ENCODE peak calls at places on chromosomes 13 and 19, in six cellular contexts. H is stimulated activated CD8-positive, alpha-beta memory T cell treated with anti-CD3 and anti-CD28 coated beads, Interleukin-7, amount 100 ng/mL, for 1 hour; Q is epithelial cell of proximal tubule; N is activated CD4-positive, alpha-beta T cell treated with anti-CD3 and anti-CD28 coated beads for 24 hours; U is epithelial cell of esophagus; G is ureter. F is an unnamed sample.

GRCh38 chr13:110116072-110116487 is 190.9 kb downstream of the COL4A1 start:
- DNase-seq in H (peak), Q (no peak), N (peak), U (peak), G (peak), F (peak)

GRCh38 chr19:1266818-1267440 is 2.2 kb upstream of the CIRBP start:
- DNase-seq in H (no peak), Q (no peak), N (peak), U (peak), G (peak), F (no peak)

GRCh38 chr19:30052122-30053075 is 110.4 kb downstream of the URI1 start:
- DNase-seq in H (no peak), Q (no peak), N (no peak), U (no peak), G (no peak), F (no peak)

GRCh38 chr13:80036845-80037504 is 304.0 kb downstream of the SPRY2 start:
- DNase-seq in H (no peak), Q (no peak), N (no peak), U (no peak), G (no peak), F (no peak)

GRCh38 chr13:28059214-28059613 is 41.2 kb downstream of the FLT3 start:
- DNase-seq in H (no peak), Q (no peak), N (peak), U (peak), G (no peak), F (no peak)

GRCh38 chr13:50403311-50403710 is 388.1 kb downstream of the KCNRG start:
- DNase-seq in H (no peak), Q (no peak), N (no peak), U (peak), G (no peak), F (no peak)

GRCh38 chr19:47716270-47716937 is 3.2 kb downstream of the EHD2 start:
- DNase-seq in H (no peak), Q (no peak), N (no peak), U (no peak), G (no peak), F (no peak)

GRCh38 chr13:91172160-91172559 is 175.3 kb upstream of the MIR17HG start:
- DNase-seq in H (no peak), Q (no peak), N (no peak), U (no peak), G (no peak), F (no peak)

GRCh38 chr13:44300895-44301638 is 72.6 kb upstream of the SERP2 start:
- DNase-seq in H (no peak), Q (peak), N (no peak), U (peak), G (peak), F (peak)

GRCh38 chr13:75170321-75170720 is 311.6 kb downstream of the TBC1D4 start:
- DNase-seq in H (no peak), Q (no peak), N (no peak), U (no peak), G (no peak), F (no peak)

GRCh38 chr19:39403331-39404312 is 3.0 kb upstream of the ZFP36 start:
- DNase-seq in H (peak), Q (peak), N (peak), U (peak), G (peak), F (no peak)

GRCh38 chr19:44845286-44845611 is 848 bp upstream of the NECTIN2 start:
- DNase-seq in H (no peak), Q (no peak), N (no peak), U (no peak), G (no peak), F (no peak)

GRCh38 chr13:21997726-21998125 is 326.9 kb downstream of the FGF9 start:
- DNase-seq in H (no peak), Q (no peak), N (no peak), U (no peak), G (no peak), F (no peak)

GRCh38 chr13:30191491-30192100 is 115.8 kb downstream of the KATNAL1 start:
- DNase-seq in H (no peak), Q (no peak), N (no peak), U (peak), G (no peak), F (no peak)

GRCh38 chr13:34750078-34750703 is 191.9 kb upstream of the NBEA start:
- DNase-seq in H (no peak), Q (no peak), N (no peak), U (no peak), G (no peak), F (no peak)

GRCh38 chr13:106349080-106349841 is 186.2 kb downstream of the EFNB2 start:
- DNase-seq in H (no peak), Q (no peak), N (no peak), U (peak), G (no peak), F (no peak)

GRCh38 chr19:17246681-17247425 is 1.1 kb upstream of the NR2F6 start:
- DNase-seq in H (no peak), Q (no peak), N (no peak), U (peak), G (no peak), F (no peak)

GRCh38 chr13:41007359-41008118 is 11.6 kb downstream of the ELF1 start:
- DNase-seq in H (no peak), Q (no peak), N (no peak), U (peak), G (no peak), F (no peak)

GRCh38 chr19:48271531-48272151 is 1.8 kb downstream of the ZNF114 start:
- DNase-seq in H (no peak), Q (no peak), N (no peak), U (peak), G (no peak), F (peak)

GRCh38 chr13:19782049-19782726 is 557 bp downstream of the PSPC1 start:
- DNase-seq in H (peak), Q (no peak), N (peak), U (peak), G (peak), F (peak)

GRCh38 chr19:19595171-19595701 is 23.3 kb downstream of the PBX4 start:
- DNase-seq in H (no peak), Q (no peak), N (no peak), U (peak), G (peak), F (no peak)

GRCh38 chr13:24995225-24995804 is 100.6 kb upstream of the PABPC3 start:
- DNase-seq in H (peak), Q (peak), N (no peak), U (peak), G (peak), F (peak)

GRCh38 chr13:20686863-20687579 is 16.5 kb upstream of the IL17D start:
- DNase-seq in H (no peak), Q (no peak), N (no peak), U (no peak), G (no peak), F (no peak)

GRCh38 chr19:33521480-33522370 is at the start of gene PEPD:
- DNase-seq in H (peak), Q (no peak), N (peak), U (peak), G (peak), F (peak)

GRCh38 chr19:54114340-54114826 is 1.1 kb downstream of the TFPT start:
- DNase-seq in H (no peak), Q (no peak), N (no peak), U (peak), G (peak), F (peak)

GRCh38 chr19:16771618-16772017 is 52.0 kb downstream of the NWD1 start:
- DNase-seq in H (peak), Q (peak), N (peak), U (peak), G (peak), F (peak)

GRCh38 chr19:40523322-40524047 is 53.2 kb upstream of the SHKBP1 start:
- DNase-seq in H (no peak), Q (no peak), N (peak), U (peak), G (no peak), F (peak)

GRCh38 chr13:82698383-82698782 is 1183.9 kb downstream of the SLITRK1 start:
- DNase-seq in H (no peak), Q (no peak), N (no peak), U (peak), G (no peak), F (no peak)

GRCh38 chr13:113443991-113444390 is 9.3 kb downstream of the ADPRHL1 start:
- DNase-seq in H (no peak), Q (no peak), N (no peak), U (no peak), G (no peak), F (no peak)

GRCh38 chr13:65966991-65967451 is 1263.1 kb downstream of the PCDH9 start:
- DNase-seq in H (no peak), Q (peak), N (no peak), U (peak), G (no peak), F (no peak)

GRCh38 chr19:4533835-4534424 is 1.1 kb downstream of the PLIN5 start:
- DNase-seq in H (no peak), Q (no peak), N (no peak), U (no peak), G (no peak), F (no peak)

GRCh38 chr13:34343413-34343812 is 525.5 kb downstream of the RFC3 start:
- DNase-seq in H (no peak), Q (no peak), N (no peak), U (no peak), G (no peak), F (no peak)

F was measured in GM19239.